ENCODE peak calls at places on chromosome 4, in ten cellular contexts. E is CD4-positive, CD25-positive, alpha-beta regulatory T cell; B is A549; H is stomach; K is naive thymus-derived CD4-positive, alpha-beta T cell; T is mammary epithelial cell; X is effector memory CD4-positive, alpha-beta T cell; L is ovary; O is CD8-positive, alpha-beta T cell; V is Panc1. J is an unnamed sample. For H3K4me1, the result is how much of the 10 kb centered on the place peaks cover.

GRCh38 chr4:173288698-173289350 is 45.3 kb downstream of the HMGB2 start:
- DNase-seq in E (peak), T (peak), L (no peak), X (no peak), V (no peak), H (no peak), B (no peak), O (no peak), K (no peak), J (no peak)

GRCh38 chr4:114890773-114891172 is 222.6 kb downstream of the NDST4 start:
- DNase-seq in T (no peak), E (no peak), X (no peak), K (no peak), O (no peak), L (no peak), V (no peak), H (no peak), B (no peak), J (no peak)

GRCh38 chr4:6777636-6778281 is 4.8 kb upstream of the KIAA0232 start:
- DNase-seq in K (no peak), B (no peak), L (no peak), V (no peak), T (no peak), O (no peak), E (peak), X (no peak), H (no peak), J (peak)

GRCh38 chr4:95044204-95044848 is 286.6 kb downstream of the BMPR1B start:
- DNase-seq in V (no peak), L (no peak), X (no peak), K (no peak), B (peak), H (no peak), T (no peak), E (no peak), O (no peak), J (no peak)

GRCh38 chr4:38967260-38968095 is 64.7 kb downstream of the TMEM156 start:
- DNase-seq in H (no peak), K (no peak), O (no peak), L (no peak), X (no peak), B (peak), E (no peak), V (peak), T (peak), J (no peak)

GRCh38 chr4:151644625-151645024 is 116.2 kb downstream of the GATB start:
- DNase-seq in B (peak), V (no peak), H (no peak), L (no peak), T (no peak), X (no peak), K (no peak), E (peak), O (no peak), J (no peak)

GRCh38 chr4:48654015-48654664 is 125.9 kb downstream of the FRYL start:
- DNase-seq in K (no peak), T (no peak), X (no peak), V (no peak), O (no peak), E (no peak), L (no peak), H (no peak), B (no peak), J (no peak)

GRCh38 chr4:105992641-105993305 is 97.5 kb downstream of the NPNT start:
- DNase-seq in K (no peak), B (no peak), V (no peak), T (peak), H (no peak), L (no peak), O (no peak), E (no peak), X (no peak), J (no peak)

GRCh38 chr4:84878090-84878489 is 88.4 kb downstream of the WDFY3 start:
- DNase-seq in O (no peak), X (no peak), H (no peak), B (no peak), L (no peak), K (no peak), T (peak), E (no peak), V (no peak), J (no peak)

GRCh38 chr4:89410687-89411086 is 103.1 kb upstream of the GPRIN3 start:
- DNase-seq in E (no peak), X (no peak), T (peak), B (no peak), L (no peak), O (no peak), H (no peak), V (no peak), K (no peak), J (no peak)

GRCh38 chr4:5678977-5679376 is 29.4 kb downstream of the EVC2 start:
- DNase-seq in L (no peak), H (no peak), E (no peak), T (peak), B (no peak), K (no peak), O (no peak), X (no peak), V (no peak), J (no peak)

DNA sequence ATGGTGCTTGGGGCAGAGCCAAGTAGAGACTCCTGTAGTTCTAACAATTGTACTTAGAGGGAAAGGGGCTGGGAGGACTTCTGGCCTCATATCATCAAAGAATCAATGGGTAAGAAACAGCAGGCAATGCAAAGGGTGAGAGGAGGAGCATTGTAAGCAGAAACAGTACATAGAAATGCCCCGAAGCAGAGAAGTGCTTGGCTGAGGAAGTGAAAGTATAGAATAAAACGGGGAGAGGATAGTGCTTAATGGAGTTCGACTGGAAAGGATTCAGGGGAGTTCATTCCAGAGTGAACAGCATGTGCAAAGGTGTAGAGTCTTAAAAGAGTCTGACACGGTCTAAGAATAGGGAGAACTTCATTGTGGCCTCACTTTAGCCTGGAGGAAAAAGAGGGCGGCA is 103.0 kb downstream of the SYNPO2 start:
- DNase-seq in K (no peak), E (no peak), L (no peak), B (no peak), X (no peak), V (no peak), T (no peak), H (no peak), O (no peak), J (no peak)
- H3K4me3 ChIP-seq in K (no peak), E (no peak), L (no peak), B (no peak), X (no peak), V (no peak), T (no peak), H (no peak), O (no peak), J (no peak)

GRCh38 chr4:122889726-122890125 is 32.7 kb downstream of the NUDT6 start:
- DNase-seq in O (no peak), L (no peak), B (peak), X (no peak), E (no peak), V (no peak), T (peak), H (no peak), K (no peak), J (no peak)
- H3K4me1 ChIP-seq in O (under half), L (under half), B (half or more), X (under half), E (under half), V (under half), T (under half), H (under half), K (under half), J (under half)

GRCh38 chr4:1550122-1551070 is 133.7 kb downstream of the FAM53A start:
- DNase-seq in K (no peak), B (no peak), T (no peak), E (no peak), H (no peak), V (no peak), O (no peak), L (no peak), X (no peak), J (no peak)

GRCh38 chr4:1547863-1548637 is 136.1 kb downstream of the FAM53A start:
- DNase-seq in B (no peak), T (no peak), L (peak), X (no peak), E (no peak), V (no peak), O (no peak), H (no peak), K (no peak), J (no peak)

GRCh38 chr4:1547131-1547862 is 136.8 kb downstream of the FAM53A start:
- DNase-seq in B (no peak), L (no peak), E (no peak), X (no peak), O (no peak), V (no peak), T (no peak), H (no peak), K (peak), J (no peak)

GRCh38 chr4:1551211-1551610 is 132.9 kb downstream of the FAM53A start:
- DNase-seq in X (no peak), V (no peak), L (no peak), T (no peak), B (no peak), E (no peak), O (no peak), H (no peak), K (no peak), J (no peak)

GRCh38 chr4:1549638-1550035 is 134.5 kb downstream of the FAM53A start:
- DNase-seq in B (no peak), O (no peak), K (no peak), X (no peak), E (no peak), V (no peak), T (no peak), L (no peak), H (no peak), J (no peak)
- H3K4me3 ChIP-seq in B (no peak), O (no peak), K (no peak), X (no peak), E (no peak), V (no peak), T (no peak), L (no peak), H (no peak), J (no peak)

DNA sequence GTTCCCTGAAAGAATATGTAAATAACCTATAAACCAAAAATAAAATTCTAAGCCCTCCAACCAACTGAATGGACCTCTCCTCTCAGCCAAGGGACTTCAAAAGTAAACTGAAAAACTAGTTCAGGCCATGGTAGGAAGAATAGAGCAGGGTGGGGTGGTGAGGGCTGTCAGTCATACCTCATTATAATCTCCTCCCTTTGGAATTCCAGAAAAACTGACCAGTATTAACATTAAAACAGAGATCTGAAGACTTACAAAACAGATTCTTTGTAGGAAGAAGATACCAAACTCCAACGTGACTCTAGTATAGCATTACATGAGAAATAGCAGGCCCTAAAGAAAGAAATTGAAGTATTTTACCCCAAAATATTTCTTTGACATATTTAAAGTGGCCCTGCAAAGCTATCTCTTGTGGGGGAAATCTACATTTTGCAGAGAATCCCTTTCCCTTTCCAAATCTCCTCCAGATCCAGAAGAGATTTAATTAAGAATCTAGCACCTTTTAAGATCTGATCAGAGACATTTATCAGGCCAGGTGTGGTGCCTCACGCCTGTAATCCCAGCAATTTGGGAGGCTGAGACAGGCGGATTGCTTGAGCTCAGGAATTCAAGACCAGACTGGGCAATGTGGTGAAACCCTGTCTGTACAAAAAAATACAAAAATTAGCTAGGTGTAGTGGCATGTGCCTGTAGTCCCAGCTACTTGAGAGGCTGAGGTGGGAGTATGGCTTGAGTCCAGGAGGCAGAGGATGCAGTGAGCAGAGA is 15.1 kb downstream of the TBC1D9 start:
- DNase-seq in O (no peak), T (no peak), E (no peak), L (no peak), H (no peak), X (no peak), V (no peak), B (no peak), K (no peak), J (no peak)
- H3K4me1 ChIP-seq in O (under half), T (under half), E (under half), L (under half), H (half or more), X (under half), V (under half), B (under half), K (under half), J (under half)

GRCh38 chr4:10460313-10461047 is 3.3 kb upstream of the ZNF518B start:
- DNase-seq in L (no peak), K (no peak), X (no peak), E (no peak), B (no peak), H (no peak), O (no peak), V (no peak), T (peak), J (no peak)

GRCh38 chr4:10462876-10463275 is 5.7 kb upstream of the ZNF518B start:
- DNase-seq in L (no peak), K (no peak), T (no peak), H (no peak), E (no peak), X (no peak), V (no peak), B (no peak), O (no peak), J (no peak)

GRCh38 chr4:10461850-10462400 is 4.7 kb upstream of the ZNF518B start:
- DNase-seq in L (no peak), K (no peak), X (no peak), O (no peak), V (no peak), E (no peak), T (no peak), H (no peak), B (no peak), J (no peak)

GRCh38 chr4:10459305-10459704 is 2.1 kb upstream of the ZNF518B start:
- DNase-seq in E (no peak), B (no peak), L (no peak), T (no peak), V (no peak), X (no peak), K (no peak), H (no peak), O (no peak), J (no peak)

GRCh38 chr4:10461091-10461849 is 4.0 kb upstream of the ZNF518B start:
- DNase-seq in V (peak), K (peak), H (peak), L (peak), T (peak), B (peak), E (peak), O (peak), X (peak), J (peak)
- H3K4me3 ChIP-seq in V (no peak), K (peak), H (peak), L (peak), T (no peak), B (no peak), E (peak), O (peak), X (peak), J (peak)

DNA sequence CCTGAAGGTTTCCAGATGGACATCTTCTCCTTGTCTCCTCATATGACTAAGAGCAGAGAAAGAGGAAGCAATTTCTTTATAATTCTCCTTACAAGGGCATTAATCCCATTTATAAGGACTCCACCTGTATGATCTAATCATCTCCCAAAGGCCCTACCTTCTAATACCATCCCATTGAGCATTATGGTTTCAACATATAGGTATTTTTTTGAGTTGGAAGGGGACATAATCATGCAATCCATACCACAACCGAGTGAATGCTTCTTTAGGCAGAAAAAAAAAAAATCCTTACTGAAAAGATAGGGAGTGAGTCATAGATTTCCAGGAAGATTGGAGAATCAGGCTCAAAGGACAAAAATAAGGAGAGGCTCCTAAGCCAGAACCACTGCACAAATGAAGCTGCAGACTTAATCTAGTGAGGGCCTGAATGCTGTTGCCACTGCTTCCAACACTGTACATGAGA is 312.5 kb upstream of the HS3ST1 start:
- DNase-seq in X (no peak), K (no peak), T (peak), L (no peak), B (no peak), H (no peak), E (no peak), V (no peak), O (no peak), J (no peak)
- H3K4me1 ChIP-seq in X (under half), K (under half), T (under half), L (under half), B (under half), H (under half), E (under half), V (under half), O (under half), J (under half)